ENCODE peak calls at places on chromosomes 4 and X, in nine cellular contexts. One of them, this sample, is unnamed.

GRCh38 chr4:169251291-169252235 is 19.2 kb downstream of the SH3RF1 start:
- DNase-seq in tibial nerve: no peak
- DNase-seq in HCT116: peak
- DNase-seq in ovary: no peak
- DNase-seq in A549: peak
- DNase-seq in right lobe of liver: no peak
- DNase-seq in lower leg skin: no peak
- DNase-seq in esophagus squamous epithelium: no peak
- DNase-seq in uterus: no peak
- DNase-seq in this sample: no peak

GRCh38 chrX:259692-260355 is 21.4 kb upstream of the PLCXD1 start:
- DNase-seq in tibial nerve: no peak
- DNase-seq in HCT116: no peak
- DNase-seq in ovary: no peak
- DNase-seq in A549: peak
- DNase-seq in right lobe of liver: peak
- DNase-seq in lower leg skin: peak
- DNase-seq in esophagus squamous epithelium: no peak
- DNase-seq in uterus: no peak
- DNase-seq in this sample: no peak

GRCh38 chr4:182454440-182455013 is 211.3 kb downstream of the TENM3 start:
- DNase-seq in tibial nerve: no peak
- DNase-seq in HCT116: no peak
- DNase-seq in ovary: no peak
- DNase-seq in A549: no peak
- DNase-seq in right lobe of liver: no peak
- DNase-seq in lower leg skin: no peak
- DNase-seq in esophagus squamous epithelium: no peak
- DNase-seq in uterus: no peak
- DNase-seq in this sample: no peak

GRCh38 chr4:26388671-26389070 is 67.9 kb downstream of the RBPJ start:
- DNase-seq in tibial nerve: no peak
- DNase-seq in HCT116: no peak
- DNase-seq in ovary: no peak
- DNase-seq in A549: no peak
- DNase-seq in right lobe of liver: no peak
- DNase-seq in lower leg skin: no peak
- DNase-seq in esophagus squamous epithelium: no peak
- DNase-seq in uterus: no peak
- DNase-seq in this sample: no peak

GRCh38 chr4:17967078-17967477 is 54.5 kb downstream of the LCORL start:
- DNase-seq in tibial nerve: no peak
- DNase-seq in HCT116: no peak
- DNase-seq in ovary: no peak
- DNase-seq in A549: no peak
- DNase-seq in right lobe of liver: no peak
- DNase-seq in lower leg skin: no peak
- DNase-seq in esophagus squamous epithelium: no peak
- DNase-seq in uterus: no peak
- DNase-seq in this sample: no peak

GRCh38 chr4:88791274-88791673 is 93.6 kb upstream of the NAP1L5 start:
- DNase-seq in tibial nerve: no peak
- DNase-seq in HCT116: peak
- DNase-seq in ovary: no peak
- DNase-seq in A549: no peak
- DNase-seq in right lobe of liver: no peak
- DNase-seq in lower leg skin: no peak
- DNase-seq in esophagus squamous epithelium: no peak
- DNase-seq in uterus: no peak
- DNase-seq in this sample: no peak

GRCh38 chrX:10854594-10854993 is 234.2 kb upstream of the MID1 start:
- DNase-seq in tibial nerve: no peak
- DNase-seq in HCT116: no peak
- DNase-seq in ovary: no peak
- DNase-seq in A549: no peak
- DNase-seq in right lobe of liver: no peak
- DNase-seq in lower leg skin: no peak
- DNase-seq in esophagus squamous epithelium: no peak
- DNase-seq in uterus: no peak
- DNase-seq in this sample: no peak

GRCh38 chr4:68693325-68694075 is 23.0 kb upstream of the UGT2B15 start:
- DNase-seq in tibial nerve: no peak
- DNase-seq in HCT116: no peak
- DNase-seq in ovary: no peak
- DNase-seq in A549: no peak
- DNase-seq in right lobe of liver: no peak
- DNase-seq in lower leg skin: no peak
- DNase-seq in esophagus squamous epithelium: no peak
- DNase-seq in uterus: no peak
- DNase-seq in this sample: no peak

GRCh38 chr4:6714954-6715353 is 1.0 kb upstream of the BLOC1S4 start:
- DNase-seq in tibial nerve: no peak
- DNase-seq in HCT116: no peak
- DNase-seq in ovary: no peak
- DNase-seq in A549: no peak
- DNase-seq in right lobe of liver: peak
- DNase-seq in lower leg skin: peak
- DNase-seq in esophagus squamous epithelium: no peak
- DNase-seq in uterus: no peak
- DNase-seq in this sample: no peak

GRCh38 chr4:4689694-4690440 is 148.0 kb upstream of the STX18 start:
- DNase-seq in tibial nerve: no peak
- DNase-seq in HCT116: no peak
- DNase-seq in ovary: no peak
- DNase-seq in A549: no peak
- DNase-seq in right lobe of liver: no peak
- DNase-seq in lower leg skin: no peak
- DNase-seq in esophagus squamous epithelium: no peak
- DNase-seq in uterus: no peak
- DNase-seq in this sample: no peak

GRCh38 chr4:142360657-142361056 is 485.4 kb downstream of the INPP4B start:
- DNase-seq in tibial nerve: no peak
- DNase-seq in HCT116: no peak
- DNase-seq in ovary: no peak
- DNase-seq in A549: no peak
- DNase-seq in right lobe of liver: no peak
- DNase-seq in lower leg skin: no peak
- DNase-seq in esophagus squamous epithelium: no peak
- DNase-seq in uterus: no peak
- DNase-seq in this sample: no peak

GRCh38 chr4:145484240-145484846 is 2.7 kb downstream of the SMAD1 start:
- DNase-seq in tibial nerve: no peak
- DNase-seq in HCT116: no peak
- DNase-seq in ovary: no peak
- DNase-seq in A549: no peak
- DNase-seq in right lobe of liver: no peak
- DNase-seq in lower leg skin: no peak
- DNase-seq in esophagus squamous epithelium: no peak
- DNase-seq in uterus: no peak
- DNase-seq in this sample: no peak

GRCh38 chr4:24794916-24795665 is at the start of gene SOD3:
- DNase-seq in tibial nerve: peak
- DNase-seq in HCT116: no peak
- DNase-seq in ovary: peak
- DNase-seq in A549: no peak
- DNase-seq in right lobe of liver: peak
- DNase-seq in lower leg skin: peak
- DNase-seq in esophagus squamous epithelium: no peak
- DNase-seq in uterus: peak
- DNase-seq in this sample: peak

GRCh38 chrX:53072418-53073114 is 9.6 kb upstream of the TSPYL2 start:
- DNase-seq in tibial nerve: no peak
- DNase-seq in HCT116: no peak
- DNase-seq in ovary: peak
- DNase-seq in A549: no peak
- DNase-seq in right lobe of liver: no peak
- DNase-seq in lower leg skin: peak
- DNase-seq in esophagus squamous epithelium: no peak
- DNase-seq in uterus: no peak
- DNase-seq in this sample: no peak

GRCh38 chr4:152535236-152535902 is 523 bp downstream of the FBXW7 start:
- DNase-seq in tibial nerve: no peak
- DNase-seq in HCT116: no peak
- DNase-seq in ovary: peak
- DNase-seq in A549: no peak
- DNase-seq in right lobe of liver: no peak
- DNase-seq in lower leg skin: no peak
- DNase-seq in esophagus squamous epithelium: no peak
- DNase-seq in uterus: peak
- DNase-seq in this sample: no peak

GRCh38 chrX:38816158-38816557 is 14.9 kb downstream of the MID1IP1 start:
- DNase-seq in tibial nerve: no peak
- DNase-seq in HCT116: no peak
- DNase-seq in ovary: no peak
- DNase-seq in A549: no peak
- DNase-seq in right lobe of liver: no peak
- DNase-seq in lower leg skin: no peak
- DNase-seq in esophagus squamous epithelium: no peak
- DNase-seq in uterus: no peak
- DNase-seq in this sample: no peak

GRCh38 chr4:25903905-25904747 is 9.9 kb upstream of the SMIM20 start:
- DNase-seq in tibial nerve: no peak
- DNase-seq in HCT116: no peak
- DNase-seq in ovary: no peak
- DNase-seq in A549: no peak
- DNase-seq in right lobe of liver: no peak
- DNase-seq in lower leg skin: no peak
- DNase-seq in esophagus squamous epithelium: no peak
- DNase-seq in uterus: no peak
- DNase-seq in this sample: no peak

DNA sequence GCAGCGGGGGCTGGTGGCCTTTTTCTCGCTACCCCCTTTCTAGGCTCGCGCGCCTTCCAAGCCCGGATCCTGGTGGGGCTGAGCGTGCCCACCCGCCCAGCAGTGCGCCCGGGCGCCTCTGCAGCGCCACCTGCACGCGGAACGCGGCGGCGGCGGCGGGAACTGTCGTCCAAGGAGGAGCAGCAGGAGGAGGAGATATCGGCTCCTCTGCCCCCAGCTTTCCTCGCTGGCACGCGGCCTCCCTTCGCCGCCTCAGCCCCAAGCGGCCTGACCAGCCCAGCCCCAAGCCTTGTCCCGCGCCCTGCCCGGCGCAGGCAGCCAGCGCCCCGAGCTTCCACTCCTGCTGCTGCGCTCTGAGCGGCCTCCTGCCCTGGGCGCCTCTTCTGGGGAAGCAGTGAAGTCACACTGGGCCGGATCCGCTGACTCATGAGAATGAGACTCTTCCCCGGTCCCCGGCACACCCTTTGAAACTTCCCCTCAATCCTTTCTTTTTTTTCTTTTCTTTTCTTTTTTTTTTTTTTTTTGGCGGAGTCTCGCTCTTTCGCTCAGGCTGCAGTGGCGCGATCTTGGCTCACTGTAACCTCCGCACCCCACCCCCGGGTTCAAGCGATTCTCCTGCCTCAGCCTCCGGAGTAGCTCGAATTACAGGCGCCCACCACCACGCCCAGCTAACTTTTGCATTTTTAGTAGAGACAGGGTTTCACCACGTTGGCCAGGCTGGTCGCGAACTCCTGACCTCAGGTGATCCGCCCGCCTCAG is 10.6 kb upstream of the ELF4 start:
- DNase-seq in tibial nerve: peak
- DNase-seq in HCT116: no peak
- DNase-seq in ovary: peak
- DNase-seq in A549: peak
- DNase-seq in right lobe of liver: peak
- DNase-seq in lower leg skin: peak
- DNase-seq in esophagus squamous epithelium: no peak
- DNase-seq in uterus: peak
- DNase-seq in this sample: peak
- TF ChIP-seq POLR2A in tibial nerve: no peak
- TF ChIP-seq POLR2A in HCT116: no peak
- TF ChIP-seq POLR2A in ovary: no peak
- TF ChIP-seq POLR2A in A549: no peak
- TF ChIP-seq POLR2A in right lobe of liver: no peak
- TF ChIP-seq POLR2A in lower leg skin: no peak
- TF ChIP-seq POLR2A in esophagus squamous epithelium: no peak
- TF ChIP-seq POLR2A in uterus: peak
- TF ChIP-seq POLR2A in this sample: no peak

DNA sequence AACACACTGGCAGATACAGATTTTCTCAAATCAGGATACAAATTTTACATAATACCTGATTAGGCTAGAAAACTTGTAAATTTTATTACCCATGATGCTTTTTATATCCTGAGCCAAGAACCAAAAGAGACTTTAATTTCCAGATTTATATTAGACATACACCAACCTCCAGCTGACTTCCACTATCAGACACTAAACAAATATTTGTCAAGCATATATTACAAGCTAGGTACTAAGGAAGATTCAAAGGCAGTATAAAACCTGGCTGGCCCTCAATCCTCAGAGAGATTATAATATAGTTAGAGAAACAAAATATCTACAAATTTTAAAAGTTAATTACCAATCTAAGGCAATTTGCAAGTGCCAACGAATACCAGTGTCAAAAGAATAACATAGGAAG is 357.8 kb upstream of the F9 start:
- DNase-seq in tibial nerve: no peak
- DNase-seq in HCT116: no peak
- DNase-seq in ovary: no peak
- DNase-seq in A549: no peak
- DNase-seq in right lobe of liver: no peak
- DNase-seq in lower leg skin: no peak
- DNase-seq in esophagus squamous epithelium: no peak
- DNase-seq in uterus: no peak
- DNase-seq in this sample: no peak
- TF ChIP-seq POLR2A in tibial nerve: no peak
- TF ChIP-seq POLR2A in HCT116: no peak
- TF ChIP-seq POLR2A in ovary: no peak
- TF ChIP-seq POLR2A in A549: no peak
- TF ChIP-seq POLR2A in right lobe of liver: no peak
- TF ChIP-seq POLR2A in lower leg skin: no peak
- TF ChIP-seq POLR2A in esophagus squamous epithelium: no peak
- TF ChIP-seq POLR2A in uterus: no peak
- TF ChIP-seq POLR2A in this sample: no peak

GRCh38 chrX:154040863-154041262 is 21.2 kb upstream of the IRAK1 start:
- DNase-seq in tibial nerve: no peak
- DNase-seq in HCT116: no peak
- DNase-seq in ovary: no peak
- DNase-seq in A549: no peak
- DNase-seq in right lobe of liver: no peak
- DNase-seq in lower leg skin: no peak
- DNase-seq in esophagus squamous epithelium: no peak
- DNase-seq in uterus: no peak
- DNase-seq in this sample: no peak
- TF ChIP-seq POLR2A in tibial nerve: no peak
- TF ChIP-seq POLR2A in HCT116: no peak
- TF ChIP-seq POLR2A in ovary: no peak
- TF ChIP-seq POLR2A in A549: no peak
- TF ChIP-seq POLR2A in right lobe of liver: no peak
- TF ChIP-seq POLR2A in lower leg skin: no peak
- TF ChIP-seq POLR2A in esophagus squamous epithelium: no peak
- TF ChIP-seq POLR2A in uterus: no peak
- TF ChIP-seq POLR2A in this sample: no peak

DNA sequence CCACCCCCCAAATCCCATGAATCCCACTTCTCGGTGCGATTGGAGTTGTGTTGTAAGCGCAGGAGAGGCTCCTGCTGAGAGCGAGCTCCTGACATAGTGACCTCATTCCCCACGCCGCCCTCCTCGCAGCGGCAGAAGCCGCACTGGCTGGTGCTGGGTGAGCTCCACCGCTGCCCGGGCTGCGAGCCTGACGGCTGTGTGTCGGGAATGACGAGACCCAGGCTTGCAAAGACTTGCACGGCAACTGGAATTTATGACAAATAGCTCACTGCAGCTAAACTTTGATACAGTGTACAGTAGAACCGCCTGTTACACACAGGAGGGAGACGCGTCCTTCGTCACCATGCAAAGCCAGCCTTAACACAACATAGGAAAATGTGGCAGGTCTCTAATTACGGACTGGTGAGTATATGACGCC is 82.4 kb downstream of the STOX2 start:
- DNase-seq in tibial nerve: peak
- DNase-seq in HCT116: peak
- DNase-seq in ovary: peak
- DNase-seq in A549: peak
- DNase-seq in right lobe of liver: no peak
- DNase-seq in lower leg skin: peak
- DNase-seq in esophagus squamous epithelium: peak
- DNase-seq in uterus: peak
- DNase-seq in this sample: peak
- TF ChIP-seq POLR2A in tibial nerve: no peak
- TF ChIP-seq POLR2A in HCT116: no peak
- TF ChIP-seq POLR2A in ovary: no peak
- TF ChIP-seq POLR2A in A549: peak
- TF ChIP-seq POLR2A in right lobe of liver: no peak
- TF ChIP-seq POLR2A in lower leg skin: no peak
- TF ChIP-seq POLR2A in esophagus squamous epithelium: no peak
- TF ChIP-seq POLR2A in uterus: no peak
- TF ChIP-seq POLR2A in this sample: no peak